ENCODE peak calls at places on chromosomes 2 and 18, in seven cellular contexts. L is Panc1, Z is HL-60, K is HCT116, F is K562, R is HepG2, G is SK-N-SH. B is an unnamed sample.

GRCh38 chr2:189791338-189792042 is 7.2 kb downstream of the PMS1 start:
- DNase-seq in L (no peak), Z (no peak), K (no peak), F (no peak), R (no peak), G (no peak), B (no peak)

GRCh38 chr2:98769784-98770183 is 38.9 kb upstream of the MGAT4A start:
- DNase-seq in L (no peak), Z (no peak), K (no peak), F (no peak), R (peak), G (no peak), B (peak)

GRCh38 chr2:66489433-66489832 is 54.5 kb downstream of the MEIS1 start:
- DNase-seq in L (no peak), Z (no peak), K (no peak), F (no peak), R (no peak), G (no peak), B (no peak)

GRCh38 chr2:69073928-69074575 is 61.1 kb downstream of the ANTXR1 start:
- DNase-seq in L (no peak), Z (no peak), K (no peak), F (no peak), R (peak), G (no peak), B (no peak)

GRCh38 chr2:112138143-112139032 is at the start of gene FBLN7:
- DNase-seq in L (no peak), Z (no peak), K (no peak), F (no peak), R (no peak), G (peak), B (peak)

GRCh38 chr2:20623741-20624155 is 27.1 kb downstream of the HS1BP3 start:
- DNase-seq in L (no peak), Z (no peak), K (no peak), F (no peak), R (no peak), G (no peak), B (no peak)

GRCh38 chr2:75800456-75800855 is 89.7 kb upstream of the GCFC2 start:
- DNase-seq in L (no peak), Z (no peak), K (no peak), F (no peak), R (no peak), G (no peak), B (no peak)

GRCh38 chr2:41791523-41791922 is 256.3 kb upstream of the PKDCC start:
- DNase-seq in L (no peak), Z (peak), K (no peak), F (no peak), R (peak), G (no peak), B (peak)

GRCh38 chr2:230902180-230902899 is 22.7 kb downstream of the GPR55 start:
- DNase-seq in L (peak), Z (no peak), K (peak), F (peak), R (peak), G (peak), B (peak)

GRCh38 chr2:225814554-225814953 is 415.0 kb downstream of the NYAP2 start:
- DNase-seq in L (no peak), Z (no peak), K (no peak), F (no peak), R (no peak), G (no peak), B (no peak)

GRCh38 chr18:80208620-80209019 is 38.7 kb downstream of the PARD6G start:
- DNase-seq in L (no peak), Z (no peak), K (no peak), F (no peak), R (no peak), G (no peak), B (no peak)

GRCh38 chr18:10164241-10165160 is 250.7 kb downstream of the VAPA start:
- DNase-seq in L (no peak), Z (no peak), K (no peak), F (no peak), R (no peak), G (no peak), B (no peak)

GRCh38 chr2:230268606-230269222 is 43.2 kb downstream of the SP140 start:
- DNase-seq in L (no peak), Z (no peak), K (no peak), F (no peak), R (no peak), G (no peak), B (no peak)

GRCh38 chr2:45288532-45288931 is 279.3 kb upstream of the SIX2 start:
- DNase-seq in L (no peak), Z (no peak), K (no peak), F (no peak), R (no peak), G (no peak), B (no peak)

GRCh38 chr2:157077753-157078152 is 179.8 kb upstream of the GALNT5 start:
- DNase-seq in L (no peak), Z (no peak), K (no peak), F (no peak), R (no peak), G (no peak), B (no peak)

GRCh38 chr2:18971628-18972027 is 382.3 kb upstream of the NT5C1B start:
- DNase-seq in L (no peak), Z (no peak), K (no peak), F (no peak), R (no peak), G (no peak), B (no peak)

GRCh38 chr2:42618972-42619371 is 50.5 kb downstream of the MTA3 start:
- DNase-seq in L (no peak), Z (no peak), K (no peak), F (no peak), R (no peak), G (no peak), B (no peak)

GRCh38 chr18:35289293-35290069 is 548 bp downstream of the ZSCAN30 start:
- DNase-seq in L (no peak), Z (no peak), K (no peak), F (peak), R (peak), G (peak), B (peak)

GRCh38 chr18:12009581-12010140 is 28.4 kb downstream of the IMPA2 start:
- DNase-seq in L (no peak), Z (no peak), K (no peak), F (no peak), R (no peak), G (no peak), B (no peak)

GRCh38 chr2:84450288-84451227 is 8.5 kb downstream of the SUCLG1 start:
- DNase-seq in L (no peak), Z (no peak), K (no peak), F (no peak), R (no peak), G (no peak), B (no peak)

GRCh38 chr2:185161701-185162100 is 563.4 kb downstream of the ZNF804A start:
- DNase-seq in L (no peak), Z (no peak), K (no peak), F (no peak), R (no peak), G (no peak), B (no peak)

GRCh38 chr2:25077792-25078170 is 35.9 kb downstream of the EFR3B start:
- DNase-seq in L (no peak), Z (no peak), K (no peak), F (no peak), R (no peak), G (no peak), B (no peak)

GRCh38 chr2:232951891-232952290 is 61.2 kb downstream of the NGEF start:
- DNase-seq in L (no peak), Z (no peak), K (no peak), F (no peak), R (no peak), G (no peak), B (no peak)

GRCh38 chr2:226115102-226115831 is 684.4 kb downstream of the IRS1 start:
- DNase-seq in L (peak), Z (peak), K (peak), F (no peak), R (peak), G (no peak), B (no peak)

GRCh38 chr2:20219763-20220380 is 5.1 kb downstream of the SDC1 start:
- DNase-seq in L (no peak), Z (no peak), K (no peak), F (no peak), R (no peak), G (no peak), B (no peak)

GRCh38 chr2:99448556-99448955 is 41.3 kb downstream of the REV1 start:
- DNase-seq in L (no peak), Z (no peak), K (no peak), F (no peak), R (no peak), G (no peak), B (no peak)

GRCh38 chr2:4340536-4340935 is 637.2 kb downstream of the DCDC2C start:
- DNase-seq in L (no peak), Z (no peak), K (no peak), F (no peak), R (no peak), G (no peak), B (no peak)
- TF ChIP-seq REST in L (no peak), Z (no peak), K (no peak), F (no peak), R (no peak), G (no peak), B (no peak)

GRCh38 chr2:206511283-206511682 is 68.0 kb downstream of the ADAM23 start:
- DNase-seq in L (no peak), Z (no peak), K (no peak), F (no peak), R (no peak), G (no peak), B (no peak)

GRCh38 chr2:206520450-206520849 is 77.1 kb downstream of the ADAM23 start:
- DNase-seq in L (no peak), Z (no peak), K (no peak), F (no peak), R (no peak), G (no peak), B (no peak)

GRCh38 chr2:206518997-206519396 is 75.7 kb downstream of the ADAM23 start:
- DNase-seq in L (no peak), Z (no peak), K (no peak), F (no peak), R (no peak), G (no peak), B (no peak)

GRCh38 chr2:206512999-206513398 is 69.7 kb downstream of the ADAM23 start:
- DNase-seq in L (no peak), Z (no peak), K (no peak), F (no peak), R (no peak), G (no peak), B (no peak)

DNA sequence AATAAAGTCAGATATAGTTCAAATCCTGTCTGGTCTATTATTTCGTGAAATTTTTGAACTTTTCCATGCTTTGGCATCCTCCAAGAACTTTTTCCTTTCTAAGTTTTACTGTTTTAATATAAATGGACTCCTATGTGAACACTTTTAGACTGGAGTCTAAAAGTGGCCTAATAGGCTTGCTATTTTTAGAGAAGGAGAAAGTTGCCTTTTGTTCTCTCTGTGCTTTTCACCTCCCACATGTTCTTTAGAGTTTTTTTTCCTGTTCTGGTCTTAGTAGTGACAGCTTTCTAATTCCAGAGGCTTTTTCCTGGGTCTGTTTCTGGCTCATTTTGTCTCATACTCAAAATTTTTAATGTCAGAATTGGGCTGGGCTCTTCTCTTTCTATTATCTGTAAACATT is 72.2 kb downstream of the ADAM23 start:
- DNase-seq in L (no peak), Z (no peak), K (no peak), F (no peak), R (no peak), G (no peak), B (no peak)
- TF ChIP-seq POLR2AphosphoS5 in L (no peak), Z (no peak), K (no peak), F (no peak), R (no peak), G (no peak), B (no peak)

GRCh38 chr2:127277028-127277427 is 16.9 kb downstream of the ERCC3 start:
- DNase-seq in L (no peak), Z (no peak), K (no peak), F (no peak), R (no peak), G (no peak), B (no peak)

GRCh38 chr2:127278959-127279358 is 15.0 kb downstream of the ERCC3 start:
- DNase-seq in L (no peak), Z (no peak), K (no peak), F (no peak), R (no peak), G (no peak), B (no peak)

GRCh38 chr2:127275356-127275755 is 18.6 kb downstream of the ERCC3 start:
- DNase-seq in L (no peak), Z (no peak), K (no peak), F (no peak), R (no peak), G (no peak), B (no peak)

GRCh38 chr2:127279781-127280180 is 14.2 kb downstream of the ERCC3 start:
- DNase-seq in L (no peak), Z (no peak), K (no peak), F (no peak), R (no peak), G (no peak), B (no peak)

GRCh38 chr2:127275789-127276188 is 18.2 kb downstream of the ERCC3 start:
- DNase-seq in L (no peak), Z (no peak), K (no peak), F (no peak), R (no peak), G (no peak), B (no peak)
- TF ChIP-seq REST in L (no peak), Z (no peak), K (no peak), F (no peak), R (no peak), G (no peak), B (no peak)

GRCh38 chr2:237733677-237734300 is 64.8 kb upstream of the RBM44 start:
- DNase-seq in L (no peak), Z (no peak), K (no peak), F (no peak), R (peak), G (peak), B (peak)
- TF ChIP-seq POLR2AphosphoS5 in L (no peak), Z (no peak), K (no peak), F (no peak), R (no peak), G (no peak), B (no peak)

GRCh38 chr2:195411219-195411687 is 245.8 kb upstream of the SLC39A10 start:
- DNase-seq in L (no peak), Z (no peak), K (no peak), F (no peak), R (no peak), G (no peak), B (no peak)
- TF ChIP-seq REST in L (no peak), Z (no peak), K (no peak), F (no peak), R (no peak), G (no peak), B (no peak)

GRCh38 chr2:169696381-169696780 is 2.1 kb downstream of the PHOSPHO2 start:
- DNase-seq in L (no peak), Z (no peak), K (no peak), F (no peak), R (no peak), G (no peak), B (no peak)
- TF ChIP-seq POLR2AphosphoS5 in L (no peak), Z (no peak), K (no peak), F (no peak), R (no peak), G (no peak), B (no peak)

GRCh38 chr2:182616471-182617393 is 99.3 kb upstream of the DNAJC10 start:
- DNase-seq in L (no peak), Z (no peak), K (no peak), F (no peak), R (peak), G (no peak), B (no peak)
- TF ChIP-seq REST in L (no peak), Z (no peak), K (no peak), F (no peak), R (peak), G (no peak), B (no peak)

B was measured in GM23338.